ENCODE peak calls at places on chromosomes 12 and 14, in ten cellular contexts. U, R, B, Q, X, A, N, V, O and G are unnamed samples.

GRCh38 chr12:77796775-77797174 is 33.9 kb upstream of the NAV3 start:
- DNase-seq in V (no peak), O (no peak), A (no peak), Q (no peak), N (peak), U (peak), X (no peak), R (no peak), B (peak), G (no peak)

GRCh38 chr14:54166049-54166950 is 209.7 kb upstream of the BMP4 start:
- DNase-seq in X (no peak), A (no peak), Q (no peak), U (no peak), V (no peak), B (no peak), O (no peak), R (no peak), N (no peak), G (no peak)

GRCh38 chr14:35949933-35950332 is 123.8 kb downstream of the BRMS1L start:
- DNase-seq in U (no peak), A (no peak), R (no peak), Q (peak), O (no peak), N (no peak), B (no peak), V (no peak), X (no peak), G (no peak)

GRCh38 chr12:126093911-126094310 is 1028.7 kb downstream of the AACS start:
- DNase-seq in U (peak), Q (no peak), O (no peak), V (no peak), B (no peak), X (no peak), N (no peak), A (no peak), R (no peak), G (no peak)

GRCh38 chr12:71152838-71153237 is 5.0 kb downstream of the TSPAN8 start:
- DNase-seq in N (peak), U (peak), X (no peak), Q (no peak), B (no peak), V (no peak), O (no peak), A (no peak), R (no peak), G (no peak)

GRCh38 chr14:52307870-52308269 is 6.2 kb upstream of the PTGER2 start:
- DNase-seq in Q (no peak), A (no peak), V (no peak), O (no peak), B (no peak), N (peak), R (no peak), U (peak), X (no peak), G (no peak)

GRCh38 chr12:2960996-2961616 is 1.9 kb downstream of the TEAD4 start:
- DNase-seq in A (no peak), Q (no peak), X (no peak), R (no peak), N (no peak), O (no peak), V (no peak), U (peak), B (no peak), G (no peak)

GRCh38 chr12:50101663-50102062 is 2.1 kb upstream of the GPD1 start:
- DNase-seq in V (no peak), X (no peak), N (peak), A (no peak), B (no peak), R (no peak), U (peak), Q (no peak), O (peak), G (no peak)

GRCh38 chr14:73786632-73786941 is 65.0 kb upstream of the PTGR2 start:
- DNase-seq in A (peak), U (peak), X (peak), N (no peak), R (no peak), V (peak), B (no peak), O (no peak), Q (peak), G (peak)

GRCh38 chr12:4997939-4998338 is 45.7 kb upstream of the KCNA5 start:
- DNase-seq in N (peak), U (peak), O (peak), Q (no peak), X (no peak), R (no peak), B (peak), V (peak), A (no peak), G (no peak)

GRCh38 chr14:79395061-79395460 is 816.2 kb downstream of the DIO2 start:
- DNase-seq in Q (no peak), X (no peak), A (no peak), O (no peak), B (peak), N (no peak), V (no peak), R (no peak), U (peak), G (no peak)

GRCh38 chr12:115341442-115341841 is 657.5 kb upstream of the TBX3 start:
- DNase-seq in B (peak), U (peak), X (peak), V (peak), N (peak), O (peak), R (no peak), A (no peak), Q (peak), G (no peak)

GRCh38 chr14:94129111-94129757 is at the start of gene IFI27L2:
- DNase-seq in R (peak), V (peak), B (no peak), O (peak), N (peak), U (peak), X (peak), A (peak), Q (peak), G (peak)

GRCh38 chr14:22484638-22485037 is 104.4 kb downstream of the DAD1 start:
- DNase-seq in R (no peak), B (no peak), X (no peak), U (no peak), N (peak), O (no peak), A (no peak), Q (no peak), V (no peak), G (no peak)

GRCh38 chr14:46580941-46581671 is 70.5 kb downstream of the RPL10L start:
- DNase-seq in U (peak), B (no peak), Q (no peak), N (peak), A (peak), V (no peak), X (peak), R (no peak), O (no peak), G (peak)

GRCh38 chr12:14841761-14842160 is 1.6 kb downstream of the ART4 start:
- DNase-seq in O (peak), V (peak), R (no peak), A (no peak), N (peak), U (peak), Q (no peak), B (no peak), X (no peak), G (no peak)

GRCh38 chr12:64088431-64089349 is 133.4 kb downstream of the KICS2 start:
- DNase-seq in U (peak), A (peak), R (no peak), Q (peak), X (no peak), B (peak), V (peak), N (peak), O (peak), G (no peak)

GRCh38 chr12:123942911-123943648 is 29.6 kb downstream of the CCDC92 start:
- DNase-seq in V (no peak), N (peak), A (no peak), U (peak), X (no peak), Q (no peak), B (no peak), R (no peak), O (no peak), G (no peak)

GRCh38 chr14:39265741-39266588 is 32.2 kb downstream of the MIA2 start:
- DNase-seq in R (no peak), B (no peak), U (peak), A (no peak), V (no peak), X (no peak), Q (no peak), N (peak), O (no peak), G (no peak)

GRCh38 chr14:91996951-91997371 is 42.9 kb downstream of the TRIP11 start:
- DNase-seq in N (peak), V (no peak), B (peak), U (peak), Q (no peak), X (no peak), A (no peak), R (no peak), O (peak), G (peak)

GRCh38 chr14:93994919-93995682 is 2.0 kb upstream of the CCDC197 start:
- DNase-seq in Q (peak), X (peak), B (peak), V (peak), A (no peak), R (no peak), U (peak), N (peak), O (peak), G (no peak)

GRCh38 chr12:98355322-98355721 is 160.1 kb upstream of the TMPO start:
- DNase-seq in B (peak), R (no peak), V (no peak), Q (no peak), N (peak), A (no peak), X (no peak), U (peak), O (peak), G (no peak)

GRCh38 chr14:73758392-73759182 is 44.4 kb upstream of the PNMA1 start:
- DNase-seq in N (peak), R (peak), U (peak), Q (peak), X (peak), O (peak), A (peak), V (peak), B (no peak), G (peak)

GRCh38 chr12:50186667-50187066 is 19.5 kb upstream of the CERS5 start:
- DNase-seq in Q (no peak), B (no peak), U (peak), O (no peak), X (no peak), V (no peak), R (no peak), N (peak), A (no peak), G (no peak)

GRCh38 chr14:60668431-60669112 is 19.3 kb upstream of the SIX1 start:
- DNase-seq in V (no peak), U (peak), X (no peak), B (no peak), R (no peak), Q (no peak), N (no peak), A (no peak), O (no peak), G (no peak)

GRCh38 chr12:4388032-4388431 is 8.5 kb upstream of the FGF23 start:
- DNase-seq in B (no peak), U (no peak), V (no peak), O (no peak), A (no peak), N (no peak), X (no peak), Q (no peak), R (no peak), G (no peak)

GRCh38 chr12:11892065-11892391 is 178.7 kb upstream of the BCL2L14 start:
- DNase-seq in Q (no peak), B (no peak), V (no peak), O (no peak), N (no peak), X (no peak), U (no peak), R (no peak), A (no peak), G (no peak)

GRCh38 chr12:55929306-55929791 is 1.6 kb upstream of the DGKA start:
- DNase-seq in X (peak), A (no peak), B (no peak), V (no peak), O (no peak), Q (peak), N (no peak), U (no peak), R (peak), G (peak)

GRCh38 chr12:106224392-106224706 is 23.5 kb downstream of the CKAP4 start:
- DNase-seq in R (no peak), X (no peak), A (no peak), U (no peak), Q (no peak), N (no peak), O (no peak), B (no peak), V (no peak), G (no peak)
- TF ChIP-seq CTCF in R (peak), X (no peak), A (no peak), U (no peak), Q (peak), N (no peak), O (no peak), B (no peak), V (no peak), G (no peak)

GRCh38 chr14:75794615-75795038 is 133.6 kb downstream of the TTLL5 start:
- DNase-seq in A (no peak), O (no peak), R (no peak), N (peak), Q (no peak), V (no peak), U (peak), X (no peak), B (peak), G (no peak)
- TF ChIP-seq CTCF in A (peak), O (peak), R (no peak), N (peak), Q (no peak), V (peak), U (peak), X (no peak), B (peak), G (peak)

GRCh38 chr14:80926706-80927384 is 14.7 kb downstream of the CEP128 start:
- DNase-seq in R (no peak), B (peak), U (peak), V (no peak), A (no peak), Q (no peak), N (peak), O (no peak), X (no peak), G (no peak)

GRCh38 chr14:80930095-80930494 is 11.4 kb downstream of the CEP128 start:
- DNase-seq in V (no peak), R (no peak), B (no peak), N (no peak), X (no peak), O (no peak), U (no peak), Q (no peak), A (no peak), G (no peak)

GRCh38 chr14:80924365-80925103 is 17.0 kb downstream of the CEP128 start:
- DNase-seq in V (no peak), Q (no peak), U (no peak), A (no peak), R (no peak), B (no peak), N (no peak), O (no peak), X (no peak), G (no peak)

GRCh38 chr14:80930836-80931389 is 10.6 kb downstream of the CEP128 start:
- DNase-seq in N (peak), B (peak), Q (no peak), V (no peak), R (no peak), U (peak), X (peak), A (no peak), O (no peak), G (peak)

DNA sequence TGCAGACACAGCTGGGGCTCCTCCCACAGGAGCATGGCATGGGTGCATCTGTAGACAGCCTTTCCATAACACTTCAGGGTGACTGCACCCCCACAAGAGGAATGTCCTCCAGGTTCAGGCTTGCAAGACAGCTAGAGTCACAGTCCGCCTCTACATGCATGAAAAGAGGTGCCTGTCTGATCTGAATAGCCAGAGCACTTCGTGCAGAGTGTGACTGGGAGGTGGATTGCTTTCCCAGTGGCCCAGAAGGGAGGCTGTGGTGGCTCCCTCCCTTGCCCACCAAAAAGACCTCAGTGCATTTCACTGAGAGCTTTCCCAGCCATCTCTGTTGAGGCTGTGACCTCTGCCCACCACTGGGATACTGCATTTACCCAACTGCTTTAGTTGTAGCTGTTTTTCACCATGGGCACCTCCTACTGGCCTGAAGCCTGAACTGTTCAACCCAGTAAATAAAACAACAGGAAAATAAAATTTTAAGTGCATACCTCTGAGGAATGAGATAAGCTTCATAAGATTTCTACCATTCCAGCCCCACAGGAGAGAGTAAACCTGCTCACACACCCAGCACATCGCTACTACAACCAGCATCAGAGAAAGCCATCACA is 14.1 kb downstream of the CEP128 start:
- DNase-seq in A (no peak), B (no peak), Q (no peak), R (no peak), V (no peak), O (no peak), X (no peak), N (no peak), U (no peak), G (no peak)
- TF ChIP-seq CTCF in A (no peak), B (no peak), Q (no peak), R (no peak), V (no peak), O (no peak), X (no peak), N (no peak), U (no peak), G (no peak)

DNA sequence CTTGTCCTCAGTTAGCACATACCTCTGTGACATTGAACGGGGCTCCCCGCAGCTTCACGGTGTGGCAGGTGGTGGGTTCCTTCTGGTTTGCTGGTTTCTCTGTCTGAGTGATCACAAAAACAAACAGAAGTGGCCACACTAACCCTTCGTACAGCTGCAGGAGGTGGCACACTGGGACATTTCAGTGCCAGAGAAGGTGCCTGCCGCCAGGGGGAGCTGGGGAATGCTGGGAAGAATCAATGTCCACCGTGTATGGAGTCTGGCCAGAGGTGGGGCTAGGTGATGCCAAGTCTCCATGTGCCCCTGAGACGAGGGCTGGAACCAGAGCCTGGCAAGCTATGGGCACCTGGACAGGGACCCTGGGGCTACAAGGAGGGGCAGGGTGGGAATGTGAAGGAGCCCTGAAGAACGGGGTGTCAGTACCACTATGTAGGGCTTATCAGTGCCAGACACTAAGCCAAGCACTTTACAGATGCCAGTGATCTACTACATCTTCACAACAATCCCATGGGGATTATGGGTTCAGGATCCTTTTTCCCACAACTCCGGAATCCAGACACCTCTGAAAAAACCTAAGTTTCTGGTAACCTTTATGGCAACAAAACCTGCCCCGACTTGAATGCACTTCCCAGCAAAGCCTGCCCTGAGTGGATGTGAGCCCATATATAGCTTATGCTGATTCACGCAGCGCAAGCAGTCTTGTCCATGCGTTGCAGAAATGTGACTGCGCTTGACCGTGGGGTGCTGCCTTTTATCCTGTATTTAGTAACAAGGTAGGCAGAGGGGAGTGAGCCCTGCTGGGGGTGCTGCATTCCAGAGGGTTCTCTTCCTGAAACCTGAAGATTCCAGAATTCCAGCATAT is 10.8 kb downstream of the RBM19 start:
- DNase-seq in N (peak), A (peak), X (no peak), U (peak), B (no peak), R (no peak), Q (peak), O (peak), V (no peak), G (no peak)
- TF ChIP-seq CTCF in N (peak), A (peak), X (no peak), U (peak), B (peak), R (no peak), Q (no peak), O (peak), V (no peak), G (peak)

DNA sequence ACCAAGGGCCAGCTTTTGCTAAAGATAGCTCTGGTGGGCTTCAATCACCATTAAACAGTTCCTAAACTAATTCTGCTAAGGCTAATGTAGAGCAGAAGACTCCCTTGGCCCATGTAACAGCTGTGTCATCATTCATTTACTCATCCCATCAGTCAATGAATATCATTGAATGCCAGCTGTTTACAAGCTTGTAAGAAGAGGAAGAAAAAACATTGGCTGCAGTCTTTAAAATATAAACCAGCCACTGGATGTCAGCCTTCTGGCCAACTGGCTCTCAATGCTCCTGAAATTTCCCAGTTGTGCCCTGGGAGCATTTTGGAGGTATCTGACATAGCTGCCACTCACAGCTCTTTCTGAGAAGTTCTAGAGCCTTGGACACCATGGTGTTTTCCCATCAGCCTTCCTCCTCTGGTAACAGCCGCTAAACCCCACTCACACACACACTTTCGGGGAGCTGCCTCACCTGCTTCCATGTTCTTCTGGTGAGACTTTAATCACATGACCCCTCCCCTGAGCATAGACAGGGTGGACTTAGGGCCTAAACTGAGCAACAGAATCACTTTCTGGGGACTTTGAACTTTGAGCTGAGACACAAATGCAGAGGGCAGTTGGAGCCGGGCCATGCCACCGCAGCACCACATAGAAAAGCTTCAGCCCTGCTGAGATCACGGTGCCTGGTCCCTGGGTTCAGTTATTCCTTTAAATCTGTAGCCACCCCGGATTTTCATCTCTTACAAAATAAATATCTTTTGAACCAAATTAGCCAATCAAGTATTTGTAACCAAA is 18.2 kb upstream of the MAP3K9 start:
- DNase-seq in O (no peak), V (no peak), Q (no peak), N (peak), B (no peak), U (peak), R (no peak), X (no peak), A (no peak), G (no peak)
- TF ChIP-seq CTCF in O (no peak), V (no peak), Q (no peak), N (peak), B (no peak), U (no peak), R (no peak), X (no peak), A (no peak), G (no peak)